ENCODE peak calls at places on chromosomes 12 and 14, in ten cellular contexts. F, L, H, V, Y, I, R, Q, N and D are unnamed samples.

GRCh38 chr12:109963743-109964429 is 32.3 kb downstream of the GIT2 start:
- DNase-seq in Q (no peak), L (no peak), H (peak), I (no peak), F (no peak), V (no peak), R (peak), N (no peak), Y (peak), D (no peak)

GRCh38 chr14:85583311-85583710 is 53.4 kb downstream of the FLRT2 start:
- DNase-seq in L (no peak), N (no peak), R (no peak), Q (no peak), I (no peak), F (no peak), Y (no peak), H (no peak), V (no peak), D (no peak)

GRCh38 chr12:180445-180844 is 33.5 kb downstream of the SLC6A12 start:
- DNase-seq in Q (no peak), R (peak), F (no peak), N (peak), H (no peak), Y (no peak), I (no peak), L (peak), V (no peak), D (no peak)

GRCh38 chr12:91743727-91744126 is 401.9 kb downstream of the BTG1 start:
- DNase-seq in H (no peak), V (no peak), L (no peak), I (no peak), Q (no peak), Y (no peak), F (no peak), N (no peak), R (no peak), D (no peak)

GRCh38 chr12:602700-603068 is 60.6 kb downstream of the NINJ2 start:
- DNase-seq in V (no peak), I (no peak), L (no peak), Q (no peak), H (no peak), Y (no peak), R (no peak), N (no peak), F (no peak), D (no peak)

GRCh38 chr14:72855913-72856312 is 38.0 kb downstream of the DPF3 start:
- DNase-seq in I (no peak), H (no peak), Q (no peak), V (no peak), L (no peak), Y (peak), F (no peak), N (no peak), R (peak), D (peak)

GRCh38 chr12:52049286-52049685 is 2.0 kb upstream of the NR4A1 start:
- DNase-seq in I (no peak), N (no peak), R (no peak), V (no peak), Y (no peak), F (no peak), H (no peak), Q (no peak), L (no peak), D (no peak)

GRCh38 chr14:94548999-94549985 is 11.9 kb upstream of the SERPINA4 start:
- DNase-seq in V (peak), Y (peak), L (no peak), R (peak), F (peak), N (peak), I (no peak), H (peak), Q (peak), D (no peak)

GRCh38 chr12:98721204-98721702 is 76.2 kb downstream of the APAF1 start:
- DNase-seq in R (no peak), L (no peak), I (no peak), Q (no peak), N (no peak), Y (no peak), V (no peak), H (no peak), F (no peak), D (no peak)

GRCh38 chr14:53128303-53128702 is 24.8 kb downstream of the DDHD1 start:
- DNase-seq in V (no peak), R (no peak), I (no peak), Q (no peak), L (no peak), H (no peak), N (no peak), F (no peak), Y (no peak), D (no peak)

DNA sequence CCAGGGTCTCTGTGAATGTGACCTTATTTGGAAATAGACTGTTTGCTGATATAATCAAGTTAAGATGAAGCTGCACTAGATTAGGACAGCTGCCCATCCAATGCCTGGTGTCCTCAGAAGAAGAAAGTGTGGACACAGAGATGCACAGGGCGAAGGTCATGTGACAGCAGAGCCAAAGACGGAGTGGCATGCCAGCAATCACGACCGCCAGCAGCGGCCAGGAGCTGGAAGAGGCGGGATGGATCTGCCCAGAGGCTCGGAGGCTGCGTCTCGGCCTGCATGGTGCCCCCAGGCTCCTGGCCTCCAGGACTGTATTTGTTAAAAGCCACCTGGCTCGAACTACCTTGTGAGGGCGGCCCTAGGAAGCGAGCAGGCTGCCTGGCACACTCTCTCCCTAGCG is 76.5 kb downstream of the RFLNA start:
- DNase-seq in Q (no peak), H (peak), V (no peak), L (no peak), N (no peak), R (no peak), Y (no peak), I (no peak), F (no peak), D (no peak)
- H3K27ac ChIP-seq in Q (no peak), H (peak), V (no peak), L (no peak), N (peak), R (peak), Y (no peak), I (no peak), F (no peak), D (no peak)

DNA sequence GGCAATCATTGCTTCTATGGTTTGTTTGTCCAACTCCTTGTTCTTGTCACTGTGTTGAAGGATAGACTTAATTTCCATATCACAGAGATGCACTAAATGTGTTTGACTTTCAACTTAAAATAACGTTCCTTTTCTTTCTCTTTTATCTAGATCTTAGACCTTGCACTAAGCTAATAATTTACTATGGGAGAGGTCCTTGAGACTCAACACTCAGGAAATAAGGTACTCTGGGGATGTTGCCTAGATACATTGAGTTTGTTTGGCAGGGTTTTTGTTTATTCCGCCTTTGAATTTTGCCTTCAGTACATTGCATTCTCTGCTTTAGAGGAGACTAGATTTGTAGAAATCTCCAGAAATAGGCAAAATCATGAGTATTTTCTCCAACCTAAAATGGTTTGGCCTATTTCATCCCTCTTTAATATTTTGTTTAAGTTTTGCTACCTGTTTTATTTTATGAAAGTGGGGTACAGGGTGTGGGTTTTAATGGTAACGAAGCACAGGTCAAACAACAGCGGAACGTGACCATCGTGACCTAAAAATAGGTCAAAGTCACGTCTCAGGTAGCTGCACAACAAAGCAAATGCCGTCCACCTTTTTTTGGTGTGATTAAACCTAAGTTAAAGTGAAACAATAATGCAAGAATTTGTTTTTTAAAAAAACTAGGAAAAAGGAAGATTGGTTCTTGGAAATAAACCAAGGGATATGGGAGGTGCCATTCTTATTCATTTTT is 115.3 kb upstream of the CPSF6 start:
- DNase-seq in L (no peak), F (no peak), H (no peak), I (no peak), N (no peak), Y (peak), R (no peak), Q (no peak), V (no peak), D (no peak)
- H3K27ac ChIP-seq in L (no peak), F (no peak), H (no peak), I (no peak), N (no peak), Y (no peak), R (no peak), Q (no peak), V (no peak), D (no peak)

DNA sequence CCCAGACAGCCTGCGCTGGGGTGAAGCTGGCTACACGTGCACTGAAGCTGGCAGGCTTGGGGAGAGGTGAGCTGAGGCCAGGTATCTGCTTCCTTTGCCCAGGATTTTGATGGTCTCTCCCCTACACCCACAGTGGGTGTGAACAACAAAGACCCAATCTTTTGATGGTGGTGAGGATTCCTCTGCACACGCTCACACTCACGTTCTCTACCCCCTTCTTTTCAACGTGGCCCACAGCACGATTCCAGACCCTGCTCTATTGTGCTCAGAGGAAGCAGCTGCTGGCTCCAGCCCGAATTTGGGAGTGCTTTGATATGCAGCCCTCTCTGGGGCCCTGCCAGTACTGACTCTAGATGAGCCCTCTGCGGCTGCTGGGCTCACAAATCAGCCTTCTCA is 4.9 kb downstream of the CD9 start:
- DNase-seq in R (no peak), Q (no peak), I (no peak), N (no peak), H (peak), F (no peak), L (no peak), Y (no peak), V (peak), D (no peak)
- H3K27ac ChIP-seq in R (no peak), Q (no peak), I (no peak), N (peak), H (peak), F (no peak), L (peak), Y (peak), V (no peak), D (peak)

GRCh38 chr12:19454837-19455236 is 15.5 kb downstream of the AEBP2 start:
- DNase-seq in I (no peak), H (no peak), Q (no peak), F (no peak), V (no peak), Y (no peak), N (no peak), L (no peak), R (no peak), D (no peak)

GRCh38 chr12:19450362-19450761 is 11.1 kb downstream of the AEBP2 start:
- DNase-seq in F (no peak), R (no peak), L (no peak), Y (no peak), N (no peak), I (no peak), H (no peak), V (no peak), Q (no peak), D (no peak)

GRCh38 chr12:19453961-19454360 is 14.7 kb downstream of the AEBP2 start:
- DNase-seq in V (peak), L (no peak), I (no peak), H (no peak), N (no peak), Q (no peak), R (no peak), F (no peak), Y (no peak), D (no peak)

GRCh38 chr12:19449814-19450213 is 10.5 kb downstream of the AEBP2 start:
- DNase-seq in N (no peak), I (no peak), V (no peak), L (no peak), R (no peak), Q (no peak), Y (no peak), H (no peak), F (no peak), D (no peak)

GRCh38 chr12:19451196-19451595 is 11.9 kb downstream of the AEBP2 start:
- DNase-seq in F (no peak), R (no peak), V (peak), Y (no peak), L (no peak), I (no peak), Q (no peak), H (no peak), N (no peak), D (no peak)
- H3K27ac ChIP-seq in F (no peak), R (no peak), V (no peak), Y (no peak), L (peak), I (no peak), Q (no peak), H (no peak), N (no peak), D (no peak)

DNA sequence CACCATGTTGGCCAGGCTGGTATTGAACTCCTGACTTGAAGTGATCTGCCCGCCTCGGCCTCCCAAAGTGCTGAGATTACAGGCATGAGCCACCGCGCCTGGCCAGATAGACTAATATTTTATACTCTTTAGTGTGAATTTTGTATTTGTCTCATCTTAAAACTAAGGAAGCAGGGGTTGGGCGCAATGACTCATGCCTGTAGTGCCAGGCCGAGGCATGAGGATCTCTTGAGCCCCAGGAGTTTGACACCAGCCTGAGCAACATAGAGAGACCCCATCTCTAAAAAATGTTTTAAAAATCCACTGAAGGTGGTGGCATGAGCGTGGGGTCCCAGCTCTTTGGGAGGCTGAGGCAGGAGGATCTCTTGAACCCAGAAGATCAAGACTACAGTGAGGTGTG is 9.0 kb downstream of the DYNC1H1 start:
- DNase-seq in Q (no peak), Y (no peak), I (no peak), N (no peak), L (no peak), R (no peak), H (no peak), F (no peak), V (no peak), D (no peak)
- H3K27ac ChIP-seq in Q (no peak), Y (no peak), I (peak), N (peak), L (peak), R (peak), H (no peak), F (no peak), V (no peak), D (peak)

GRCh38 chr12:53461059-53461458 is 9.2 kb downstream of the PCBP2 start:
- DNase-seq in R (no peak), Q (no peak), Y (no peak), F (no peak), I (no peak), N (no peak), H (no peak), L (no peak), V (no peak), D (no peak)

GRCh38 chr12:53464685-53465084 is 12.8 kb downstream of the PCBP2 start:
- DNase-seq in F (no peak), Q (no peak), V (no peak), N (no peak), H (no peak), R (no peak), Y (no peak), I (no peak), L (no peak), D (no peak)

GRCh38 chr12:53461591-53461990 is 9.7 kb downstream of the PCBP2 start:
- DNase-seq in F (no peak), R (no peak), H (no peak), N (no peak), V (no peak), Y (no peak), Q (no peak), L (no peak), I (no peak), D (no peak)

GRCh38 chr12:53463802-53464375 is 12.0 kb downstream of the PCBP2 start:
- DNase-seq in R (no peak), I (no peak), N (no peak), Q (no peak), Y (no peak), F (no peak), V (peak), H (no peak), L (no peak), D (no peak)

GRCh38 chr12:53462935-53463334 is 11.0 kb downstream of the PCBP2 start:
- DNase-seq in V (no peak), F (no peak), Q (no peak), I (no peak), L (no peak), Y (no peak), R (no peak), N (no peak), H (no peak), D (no peak)
- H3K27ac ChIP-seq in V (peak), F (no peak), Q (no peak), I (no peak), L (no peak), Y (no peak), R (no peak), N (no peak), H (no peak), D (peak)

GRCh38 chr12:57232156-57232756 is 2.7 kb downstream of the SHMT2 start:
- DNase-seq in R (no peak), F (no peak), I (no peak), V (no peak), Y (no peak), L (no peak), N (no peak), Q (no peak), H (no peak), D (no peak)

GRCh38 chr12:57233357-57234232 is 4.1 kb downstream of the SHMT2 start:
- DNase-seq in V (no peak), H (peak), Q (no peak), I (no peak), L (no peak), N (no peak), F (no peak), Y (no peak), R (no peak), D (no peak)

GRCh38 chr12:57229634-57230380 is at the start of gene SHMT2:
- DNase-seq in R (peak), Y (peak), H (peak), L (peak), Q (peak), F (peak), N (peak), V (peak), I (peak), D (no peak)

GRCh38 chr12:57230381-57231155 is 1.1 kb downstream of the SHMT2 start:
- DNase-seq in N (no peak), R (no peak), H (no peak), Q (no peak), V (no peak), Y (peak), I (no peak), L (no peak), F (no peak), D (no peak)

DNA sequence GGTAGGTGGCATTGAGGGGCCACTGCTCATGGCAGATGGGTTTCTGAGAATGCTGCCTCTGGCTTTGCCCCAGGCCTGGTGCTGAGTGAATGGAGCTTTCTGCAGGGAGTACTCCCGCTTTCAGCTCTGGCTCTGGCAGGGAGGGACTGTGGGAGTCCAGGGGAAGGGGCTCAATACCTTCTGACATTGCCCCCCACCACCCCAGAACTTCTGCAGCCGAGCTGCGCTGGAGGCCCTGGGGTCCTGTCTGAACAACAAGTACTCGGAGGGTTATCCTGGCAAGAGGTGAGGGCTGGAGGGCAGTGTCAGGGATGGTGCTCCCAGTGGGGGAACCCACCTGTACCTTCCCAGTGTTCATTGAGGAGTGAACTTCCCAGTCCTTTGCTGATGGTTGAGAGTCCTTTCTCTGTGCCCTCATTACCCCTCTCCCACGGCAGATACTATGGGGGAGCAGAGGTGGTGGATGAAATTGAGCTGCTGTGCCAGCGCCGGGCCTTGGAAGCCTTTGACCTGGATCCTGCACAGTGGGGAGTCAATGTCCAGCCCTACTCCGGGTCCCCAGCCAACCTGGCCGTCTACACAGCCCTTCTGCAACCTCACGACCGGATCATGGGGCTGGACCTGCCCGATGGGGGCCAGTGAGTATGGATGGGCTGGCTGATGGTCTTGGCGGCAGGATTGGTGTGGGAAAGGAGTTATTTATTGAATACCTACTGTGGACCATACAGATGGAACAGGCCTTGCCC is 1.9 kb downstream of the SHMT2 start:
- DNase-seq in N (no peak), I (no peak), F (no peak), H (no peak), V (no peak), R (no peak), Y (no peak), Q (no peak), L (no peak), D (no peak)
- H3K27ac ChIP-seq in N (no peak), I (no peak), F (no peak), H (no peak), V (no peak), R (no peak), Y (no peak), Q (no peak), L (no peak), D (peak)

GRCh38 chr12:34299802-34300193 is 277.5 kb downstream of the ALG10 start:
- DNase-seq in H (no peak), L (no peak), Q (no peak), Y (no peak), N (no peak), F (no peak), I (no peak), V (no peak), R (no peak), D (no peak)

GRCh38 chr12:34301251-34302130 is 279.2 kb downstream of the ALG10 start:
- DNase-seq in F (no peak), N (no peak), R (no peak), L (no peak), Q (no peak), I (no peak), Y (no peak), V (no peak), H (no peak), D (no peak)

GRCh38 chr12:34302131-34302885 is 280.0 kb downstream of the ALG10 start:
- DNase-seq in Q (no peak), I (no peak), V (no peak), F (no peak), H (no peak), R (no peak), Y (no peak), L (no peak), N (no peak), D (no peak)

GRCh38 chr12:34298971-34299801 is 276.9 kb downstream of the ALG10 start:
- DNase-seq in L (no peak), V (no peak), Y (no peak), R (no peak), N (no peak), H (no peak), Q (no peak), I (no peak), F (no peak), D (no peak)

GRCh38 chr12:34300376-34301250 is 278.3 kb downstream of the ALG10 start:
- DNase-seq in Q (no peak), I (no peak), R (no peak), L (no peak), V (no peak), H (no peak), F (no peak), N (no peak), Y (no peak), D (no peak)
- H3K27ac ChIP-seq in Q (no peak), I (no peak), R (no peak), L (no peak), V (no peak), H (no peak), F (no peak), N (no peak), Y (no peak), D (no peak)